ENCODE peak calls at places on chromosome 15, in eight cellular contexts. V is heart left ventricle; R is right atrium auricular region; W is neuronal stem cell; N is PC-9; Q is astrocyte; E is CD4-positive, alpha-beta T cell; Y is IMR-90. J is an unnamed sample.

GRCh38 chr15:38603672-38604071 is 39.1 kb upstream of the RASGRP1 start:
- DNase-seq in N (no peak), R (no peak), Y (no peak), E (no peak), Q (no peak), V (no peak), W (no peak), J (no peak)

GRCh38 chr15:40878785-40879184 is 4.8 kb upstream of the RHOV start:
- DNase-seq in N (peak; percentile 85), Y (peak; percentile 70), R (no peak), V (no peak), Q (peak; percentile 44), E (no peak), W (no peak), J (no peak)

GRCh38 chr15:29822685-29823459 is 604 bp upstream of the TJP1 start:
- DNase-seq in N (peak; percentile 78), E (peak; percentile 8), Q (peak; percentile 80), V (peak; percentile 79), W (no peak), R (peak; percentile 82), Y (peak; percentile 83), J (no peak)

GRCh38 chr15:29922191-29922590 is 99.9 kb upstream of the TJP1 start:
- DNase-seq in W (no peak), N (no peak), E (no peak), R (no peak), Y (no peak), V (no peak), Q (no peak), J (no peak)

GRCh38 chr15:83014205-83014653 is 2.8 kb upstream of the C15orf40 start:
- DNase-seq in N (no peak), R (no peak), Q (no peak), W (no peak), V (no peak), E (no peak), Y (no peak), J (no peak)

GRCh38 chr15:85063522-85063921 is 81.9 kb downstream of the PDE8A start:
- DNase-seq in Q (no peak), V (no peak), W (no peak), Y (peak; percentile 12), E (no peak), N (no peak), R (no peak), J (no peak)

GRCh38 chr15:51982013-51982769 is 10.6 kb upstream of the LEO1 start:
- DNase-seq in Q (peak; percentile 57), N (peak; percentile 71), W (no peak), R (no peak), Y (peak; percentile 82), E (peak; percentile 50), V (no peak), J (no peak)

GRCh38 chr15:28948036-28948435 is 62.3 kb downstream of the APBA2 start:
- DNase-seq in W (no peak), Q (no peak), Y (no peak), N (no peak), V (no peak), E (no peak), R (no peak), J (no peak)

GRCh38 chr15:63586790-63587189 is 10.4 kb upstream of the FBXL22 start:
- DNase-seq in V (no peak), N (no peak), W (no peak), R (no peak), Q (no peak), E (no peak), Y (no peak), J (no peak)

GRCh38 chr15:59278120-59278519 is 71.5 kb downstream of the LDHAL6B start:
- DNase-seq in W (no peak), Q (peak; percentile 62), N (no peak), E (no peak), R (no peak), Y (no peak), V (no peak), J (no peak)

GRCh38 chr15:37981781-37982180 is 47.3 kb downstream of the TMCO5A start:
- DNase-seq in E (no peak), Q (peak; percentile 39), Y (peak; percentile 55), W (no peak), N (no peak), V (no peak), R (no peak), J (no peak)

GRCh38 chr15:91456251-91456718 is 356.2 kb downstream of the SV2B start:
- DNase-seq in E (no peak), R (no peak), Y (peak; percentile 87), W (no peak), V (no peak), N (peak; percentile 98), Q (peak; percentile 98), J (no peak)

GRCh38 chr15:63288778-63289378 is 11.5 kb downstream of the APH1B start:
- DNase-seq in N (no peak), Y (peak; percentile 69), E (no peak), Q (no peak), R (no peak), W (no peak), V (no peak), J (no peak)

GRCh38 chr15:87142096-87142495 is 1062.4 kb downstream of the AGBL1 start:
- DNase-seq in R (no peak), Y (no peak), E (no peak), W (no peak), N (no peak), Q (peak; percentile 53), V (no peak), J (no peak)

GRCh38 chr15:63600001-63600645 is 2.9 kb downstream of the FBXL22 start:
- DNase-seq in V (peak; percentile 49), Q (no peak), E (no peak), W (peak; percentile 36), Y (no peak), N (no peak), R (no peak), J (no peak)

GRCh38 chr15:67799801-67800205 is 25.5 kb upstream of the SKOR1 start:
- DNase-seq in R (no peak), Q (no peak), Y (no peak), W (no peak), E (no peak), N (no peak), V (no peak), J (no peak)

DNA sequence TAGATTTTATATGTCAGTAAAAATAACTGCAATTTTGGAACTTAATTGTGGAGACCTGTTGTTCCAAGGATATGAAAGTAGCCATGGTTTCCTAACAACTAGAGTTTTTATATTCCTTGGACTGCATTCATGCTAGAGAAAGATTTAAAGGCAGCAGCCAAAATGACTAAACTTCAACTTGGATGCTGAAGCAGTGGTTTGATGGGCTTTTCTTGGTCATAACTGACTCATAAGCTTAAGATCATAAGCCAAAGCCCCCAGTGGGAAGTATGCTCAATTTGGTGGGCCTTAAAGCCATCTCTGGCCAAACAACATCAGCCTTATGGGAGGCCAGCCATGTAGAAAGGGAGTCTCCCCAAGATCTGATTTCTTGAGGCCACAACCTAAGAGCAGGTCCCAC is 80.2 kb downstream of the ZNF280D start:
- DNase-seq in N (no peak), W (no peak), Q (no peak), V (no peak), Y (no peak), E (no peak), R (no peak), J (no peak)
- H3K27ac ChIP-seq in N (no peak overlapping the region), W (no peak overlapping the region), Q (no peak overlapping the region), V (no peak overlapping the region), Y (no peak overlapping the region), E (no peak overlapping the region), R (no peak overlapping the region), J (no peak overlapping the region)

GRCh38 chr15:65171428-65171827 is 13.7 kb downstream of the CLPX start:
- DNase-seq in E (no peak), N (peak; percentile 71), V (no peak), Q (no peak), Y (peak; percentile 14), R (no peak), W (no peak), J (no peak)
- H3K27ac ChIP-seq in E (no peak overlapping the region), N (no peak overlapping the region), V (no peak overlapping the region), Q (no peak overlapping the region), Y (no peak overlapping the region), R (no peak overlapping the region), W (no peak overlapping the region), J (no peak overlapping the region)

DNA sequence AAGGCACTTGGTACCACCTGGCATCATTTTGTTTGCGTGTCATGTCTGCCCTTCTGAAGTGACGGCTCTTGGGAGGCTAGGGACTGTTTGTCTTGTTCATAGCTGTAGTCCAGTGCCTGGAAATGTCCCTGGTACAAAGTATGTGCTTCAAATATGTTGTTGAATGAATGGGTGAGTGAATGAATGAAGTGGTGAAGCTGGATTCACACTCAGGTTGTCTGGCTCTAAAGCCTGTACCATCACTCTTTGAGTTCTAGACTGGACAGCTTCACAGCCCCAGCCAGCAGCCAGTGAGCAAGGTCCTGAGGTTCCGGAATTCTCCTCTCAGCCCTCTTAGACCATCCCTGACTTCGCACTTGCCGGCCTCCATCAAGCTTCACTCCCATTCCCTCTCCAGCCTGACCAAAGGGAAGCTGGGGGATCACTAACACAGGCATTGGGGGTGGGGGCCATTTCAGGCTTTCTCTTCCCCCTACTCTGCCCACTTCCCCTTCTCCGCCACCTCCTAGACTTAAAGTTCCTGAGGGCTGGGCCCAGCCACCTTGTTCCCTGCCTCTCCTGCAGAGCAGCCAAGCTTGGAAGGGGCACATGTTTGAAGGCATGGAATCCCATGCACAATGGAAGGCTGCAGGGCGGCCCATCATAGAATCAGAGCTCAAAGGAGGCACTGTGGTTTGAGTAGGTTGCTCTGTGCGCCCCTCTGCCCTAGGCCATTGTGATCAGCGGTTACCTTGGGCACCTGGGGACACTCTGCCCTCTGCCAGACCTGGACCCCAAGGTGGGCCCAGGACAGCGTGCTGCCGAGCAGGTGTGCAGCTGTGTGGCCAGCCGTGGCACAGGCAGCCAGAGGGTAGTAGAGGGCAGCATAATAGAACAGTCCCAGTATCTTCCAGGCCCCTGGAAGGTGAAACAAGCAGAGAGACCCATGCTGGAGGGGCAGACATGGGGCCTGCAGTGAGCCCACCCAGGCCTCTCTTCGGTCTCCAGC is 7.7 kb downstream of the STRA6 start:
- DNase-seq in E (no peak), Y (no peak), N (no peak), W (no peak), R (no peak), Q (no peak), V (no peak), J (no peak)
- H3K27ac ChIP-seq in E (no peak overlapping the region), Y (no peak overlapping the region), N (peak overlapping the region; percentile 95), W (no peak overlapping the region), R (no peak overlapping the region), Q (no peak overlapping the region), V (no peak overlapping the region), J (no peak overlapping the region)

GRCh38 chr15:90212221-90213079 is 11.3 kb downstream of the SEMA4B start:
- DNase-seq in E (no peak), Q (no peak), V (peak; percentile 21), N (peak; percentile 71), Y (no peak), W (no peak), R (no peak), J (no peak)

GRCh38 chr15:90211009-90211408 is 9.9 kb downstream of the SEMA4B start:
- DNase-seq in N (no peak), V (no peak), Y (no peak), W (no peak), R (no peak), Q (no peak), E (no peak), J (no peak)

GRCh38 chr15:90210593-90210992 is 9.5 kb downstream of the SEMA4B start:
- DNase-seq in V (peak; percentile 64), R (no peak), Q (no peak), N (no peak), W (no peak), Y (no peak), E (no peak), J (no peak)

GRCh38 chr15:90213123-90213817 is 12.1 kb downstream of the SEMA4B start:
- DNase-seq in R (no peak), Q (no peak), Y (no peak), E (no peak), N (peak; percentile 82), W (no peak), V (peak; percentile 26), J (no peak)

GRCh38 chr15:90211440-90212168 is 10.5 kb downstream of the SEMA4B start:
- DNase-seq in N (peak; percentile 90), Y (peak; percentile 67), V (peak; percentile 49), W (no peak), E (no peak), Q (peak; percentile 69), R (no peak), J (no peak)
- H3K27ac ChIP-seq in N (peak overlapping the region; percentile 99), Y (peak overlapping the region; percentile 20), V (no peak overlapping the region), W (no peak overlapping the region), E (no peak overlapping the region), Q (peak overlapping the region; percentile 60), R (peak overlapping the region; percentile 57), J (no peak overlapping the region)

J was measured in iPS DF 6.9.